ENCODE peak calls at places on chromosomes 13 and 19, in six cellular contexts. S is A549, B is HepG2, O is endothelial cell of umbilical vein, V is K562, R is GM12878. H is an unnamed sample.

GRCh38 chr19:18814063-18814462 is 17.7 kb upstream of the UPF1 start:
- DNase-seq in O (no peak), R (no peak), S (no peak), V (no peak), B (no peak), H (no peak)

GRCh38 chr13:38166121-38166520 is 183.5 kb upstream of the UFM1 start:
- DNase-seq in V (no peak), O (no peak), S (no peak), R (no peak), B (no peak), H (no peak)

GRCh38 chr13:110125613-110126272 is 181.2 kb downstream of the COL4A1 start:
- DNase-seq in V (no peak), B (no peak), S (no peak), O (no peak), R (no peak), H (no peak)

GRCh38 chr13:105193026-105193425 is 1342.4 kb downstream of the EFNB2 start:
- DNase-seq in V (no peak), S (no peak), B (no peak), R (no peak), O (no peak), H (no peak)

GRCh38 chr13:31556376-31556775 is 182.9 kb upstream of the RXFP2 start:
- DNase-seq in O (no peak), V (no peak), R (no peak), S (no peak), B (no peak), H (no peak)

GRCh38 chr19:31890230-31890629 is 455.2 kb upstream of the ZNF507 start:
- DNase-seq in O (no peak), S (no peak), B (no peak), V (peak; percentile 17), R (no peak), H (no peak)

GRCh38 chr13:48431431-48431830 is 18.5 kb upstream of the LPAR6 start:
- DNase-seq in V (no peak), O (peak; percentile 89), S (no peak), B (peak; percentile 73), R (no peak), H (no peak)

GRCh38 chr19:41457241-41457640 is 14.3 kb downstream of the ERICH4 start:
- DNase-seq in V (no peak), B (no peak), S (no peak), R (peak; percentile 53), O (peak; percentile 30), H (no peak)

GRCh38 chr19:55080121-55080914 is 4.6 kb downstream of the EPS8L1 start:
- DNase-seq in S (peak; percentile 89), R (no peak), V (peak; percentile 97), O (peak; percentile 47), B (peak; percentile 35), H (peak; percentile 81)

GRCh38 chr13:106602178-106602577 is 34.2 kb upstream of the ARGLU1 start:
- DNase-seq in B (no peak), V (no peak), O (no peak), R (no peak), S (no peak), H (no peak)

GRCh38 chr13:105410602-105411001 is 1124.9 kb downstream of the EFNB2 start:
- DNase-seq in R (no peak), V (peak; percentile 8), B (peak; percentile 7), O (peak; percentile 52), S (peak; percentile 45), H (peak; percentile 55)

GRCh38 chr13:20401958-20402856 is 123.5 kb downstream of the CRYL1 start:
- DNase-seq in O (no peak), R (no peak), V (no peak), B (no peak), S (no peak), H (no peak)

GRCh38 chr19:19719798-19720197 is 13.1 kb downstream of the ZNF14 start:
- DNase-seq in B (no peak), R (no peak), S (no peak), V (no peak), O (no peak), H (no peak)

GRCh38 chr13:102812616-102813287 is 13.8 kb downstream of the BIVM start:
- DNase-seq in B (no peak), O (no peak), S (no peak), V (no peak), R (no peak), H (peak; percentile 39)

GRCh38 chr13:34748078-34748477 is 194.0 kb upstream of the NBEA start:
- DNase-seq in S (no peak), B (no peak), V (no peak), O (peak; percentile 78), R (no peak), H (peak; percentile 2)

GRCh38 chr19:32519023-32519422 is 62.0 kb upstream of the PDCD5 start:
- DNase-seq in V (no peak), B (no peak), O (no peak), R (no peak), S (no peak), H (peak; percentile 11)

GRCh38 chr19:45632468-45633196 is 6.6 kb downstream of the EML2 start:
- DNase-seq in S (peak; percentile 91), R (no peak), O (peak; percentile 80), V (peak; percentile 98), B (no peak), H (peak; percentile 35)

GRCh38 chr19:40613669-40614594 is 12.8 kb downstream of the LTBP4 start:
- DNase-seq in V (peak; percentile 80), S (peak; percentile 92), B (no peak), R (peak; percentile 57), O (no peak), H (no peak)

GRCh38 chr13:20547479-20547908 is 19.5 kb upstream of the IFT88 start:
- DNase-seq in V (no peak), B (peak; percentile 89), S (peak; percentile 43), R (no peak), O (no peak), H (no peak)

GRCh38 chr19:13165091-13165997 is 15.1 kb downstream of the IER2 start:
- DNase-seq in O (peak; percentile 55), B (no peak), V (no peak), S (peak; percentile 24), R (no peak), H (no peak)

GRCh38 chr19:28026636-28027035 is 1186.3 kb downstream of the UQCRFS1 start:
- DNase-seq in B (no peak), S (no peak), O (no peak), V (no peak), R (no peak), H (no peak)

GRCh38 chr19:2431318-2432055 is 4.1 kb upstream of the TIMM13 start:
- DNase-seq in V (no peak), R (no peak), B (no peak), O (no peak), S (no peak), H (no peak)

GRCh38 chr13:51625555-51626345 is 41.5 kb downstream of the WDFY2 start:
- DNase-seq in B (no peak), R (no peak), V (no peak), O (peak; percentile 27), S (no peak), H (no peak)

GRCh38 chr13:113495494-113496251 is 5.2 kb upstream of the DCUN1D2 start:
- DNase-seq in V (no peak), S (no peak), B (no peak), R (no peak), O (peak; percentile 24), H (no peak)

GRCh38 chr13:32023698-32024097 is 7.9 kb upstream of the FRY start:
- DNase-seq in R (no peak), S (no peak), V (no peak), B (no peak), O (peak; percentile 29), H (peak; percentile 40)

GRCh38 chr19:12603714-12604113 is 6.9 kb downstream of the ZNF490 start:
- DNase-seq in O (no peak), B (no peak), R (peak; percentile 69), V (no peak), S (no peak), H (no peak)

GRCh38 chr19:30784850-30785459 is 412.8 kb downstream of the ZNF536 start:
- DNase-seq in V (peak; percentile 67), O (no peak), R (no peak), B (peak; percentile 16), S (peak; percentile 51), H (peak; percentile 52)

DNA sequence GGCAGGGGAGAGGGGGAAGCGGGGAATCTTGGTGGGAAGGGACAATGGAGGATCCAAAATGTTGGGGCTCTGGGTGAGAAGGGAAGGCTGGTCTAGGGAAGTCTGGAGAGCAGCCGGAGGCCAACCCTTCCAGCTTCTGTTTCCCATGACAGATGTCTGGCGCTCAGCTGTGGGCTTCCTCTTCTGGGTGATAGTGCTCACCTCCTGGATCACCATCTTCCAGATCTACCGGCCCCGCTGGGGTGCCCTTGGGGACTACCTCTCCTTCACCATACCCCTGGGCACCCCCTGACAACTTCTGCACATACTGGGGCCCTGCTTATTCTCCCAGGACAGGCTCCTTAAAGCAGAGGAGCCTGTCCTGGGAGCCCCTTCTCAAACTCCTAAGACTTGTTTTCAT is 1.1 kb downstream of the PSENEN start:
- DNase-seq in V (no peak), O (no peak), B (no peak), R (no peak), S (no peak), H (no peak)
- H3K4me3 ChIP-seq in V (peak overlapping the region; percentile 92), O (no peak overlapping the region), B (peak overlapping the region; percentile 99), R (peak overlapping the region; percentile 92), S (peak overlapping the region; percentile 79), H (peak overlapping the region; percentile 86)

DNA sequence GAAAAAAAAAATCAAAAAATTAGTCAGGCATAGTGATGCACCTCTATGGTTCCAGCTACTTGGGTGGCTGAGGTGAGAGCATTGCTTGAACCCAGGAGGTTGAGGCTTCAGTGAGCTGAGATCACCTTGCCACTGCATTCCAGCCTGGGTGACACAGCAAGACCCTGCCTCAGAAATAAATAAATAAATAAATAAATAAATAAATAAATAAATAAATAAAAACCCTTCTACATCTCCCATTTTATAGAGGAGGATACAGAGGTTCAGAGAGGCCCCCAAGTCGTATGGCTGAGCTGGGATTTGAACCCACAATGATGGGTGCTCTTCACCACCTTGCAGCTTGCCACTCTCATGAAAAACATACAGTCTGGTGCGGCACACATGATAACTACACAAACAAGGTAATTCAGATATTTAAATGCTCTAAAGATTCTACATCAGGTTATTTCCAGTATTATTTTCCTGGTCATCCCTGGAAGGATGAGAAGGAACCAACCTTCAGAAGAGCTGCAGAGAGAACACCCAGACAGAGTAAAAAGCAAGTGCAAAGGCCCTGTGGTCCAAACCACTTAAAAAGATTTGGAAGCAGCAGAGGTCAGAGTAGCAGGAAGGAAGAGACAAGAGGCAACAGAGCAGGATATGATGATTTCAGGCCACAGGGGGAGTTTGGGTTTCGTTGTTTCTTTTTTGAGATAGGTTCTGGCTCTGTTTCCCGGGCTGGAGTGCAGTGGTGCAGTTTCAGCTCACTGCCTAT is 29.2 kb upstream of the OR1M1 start:
- DNase-seq in V (no peak), S (no peak), O (no peak), B (no peak), R (no peak), H (no peak)
- TF ChIP-seq MAX in V (no peak), S (no peak), O (no peak), B (no peak), R (no peak), H (no peak)

DNA sequence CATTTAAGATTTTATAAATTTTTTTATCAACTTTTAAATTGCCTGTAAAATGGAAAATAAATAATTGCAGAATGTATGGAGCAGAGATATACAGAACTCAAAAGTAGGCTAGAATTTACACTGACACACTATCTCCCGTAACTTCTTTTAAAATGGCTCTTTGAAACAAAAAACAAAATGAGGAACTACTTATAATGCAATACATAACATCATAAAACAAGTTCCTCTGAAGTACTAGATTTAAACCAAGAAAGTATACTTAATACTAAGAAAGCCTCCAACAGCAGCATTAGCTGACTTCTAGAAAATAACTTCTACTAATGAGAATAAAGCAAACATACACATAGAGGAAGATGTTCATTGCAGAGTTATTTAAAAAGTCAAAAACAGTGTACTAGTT is 17.0 kb downstream of the RBM26 start:
- DNase-seq in S (no peak), B (no peak), O (no peak), R (no peak), V (no peak), H (peak; percentile 58)
- TF ChIP-seq MYC in S (no peak), B (no peak), O (no peak), R (no peak), V (no peak), H (no peak)

GRCh38 chr19:17307876-17308377 is 1.4 kb upstream of the DDA1 start:
- DNase-seq in V (no peak), O (no peak), R (no peak), B (no peak), S (no peak), H (no peak)
- H3K4me3 ChIP-seq in V (peak overlapping the region; percentile 94), O (no peak overlapping the region), R (no peak overlapping the region), B (no peak overlapping the region), S (no peak overlapping the region), H (no peak overlapping the region)

H was measured in NB4.